ENCODE peak calls at places on chromosomes 11 and 22, in six cellular contexts. I is activated T-cell treated with anti-CD3 and anti-CD28 coated beads, Interleukin-2, amount 50 U/mL, for 24 hours; O is CD8-positive, alpha-beta T cell; D is activated naive CD4-positive, alpha-beta T cell; C is DMS79; H is HEK293T. R is an unnamed sample.

GRCh38 chr11:70618471-70619101 is 220.3 kb downstream of the CTTN start:
- DNase-seq in I (no peak), O (no peak), D (no peak), C (no peak), H (no peak), R (no peak)

GRCh38 chr11:30635401-30635989 is 49.3 kb upstream of the MPPED2 start:
- DNase-seq in I (no peak), O (no peak), D (no peak), C (no peak), H (peak; percentile 53), R (no peak)

GRCh38 chr22:30079952-30080533 is at the start of gene HORMAD2:
- DNase-seq in I (no peak), O (no peak), D (no peak), C (no peak), H (no peak), R (no peak)

GRCh38 chr22:46807458-46807857 is 45.0 kb downstream of the TBC1D22A start:
- DNase-seq in I (no peak), O (no peak), D (no peak), C (no peak), H (no peak), R (no peak)

GRCh38 chr11:27468209-27468608 is 4.4 kb downstream of the LGR4 start:
- DNase-seq in I (no peak), O (no peak), D (no peak), C (no peak), H (no peak), R (no peak)

GRCh38 chr11:130644187-130644586 is 195.7 kb downstream of the ADAMTS15 start:
- DNase-seq in I (no peak), O (no peak), D (no peak), C (no peak), H (no peak), R (no peak)

GRCh38 chr11:88414385-88414861 is 76.9 kb upstream of the CTSC start:
- DNase-seq in I (no peak), O (no peak), D (no peak), C (no peak), H (peak; percentile 14), R (no peak)

GRCh38 chr11:110712643-110713468 is 619 bp upstream of the ARHGAP20 start:
- DNase-seq in I (no peak), O (no peak), D (no peak), C (peak; percentile 82), H (peak; percentile 49), R (no peak)

GRCh38 chr11:15764948-15765347 is 591.4 kb downstream of the SOX6 start:
- DNase-seq in I (no peak), O (no peak), D (no peak), C (no peak), H (no peak), R (no peak)

GRCh38 chr11:126355926-126356897 is 726 bp downstream of the ST3GAL4 start:
- DNase-seq in I (peak; percentile 47), O (no peak), D (no peak), C (no peak), H (peak; percentile 40), R (no peak)

GRCh38 chr22:43154887-43155536 is 3.7 kb downstream of the TSPO start:
- DNase-seq in I (no peak), O (no peak), D (no peak), C (no peak), H (no peak), R (no peak)

GRCh38 chr22:31346255-31346732 is at the start of gene PATZ1:
- DNase-seq in I (no peak), O (peak; percentile 72), D (peak; percentile 72), C (peak; percentile 49), H (peak; percentile 82), R (peak; percentile 81)

GRCh38 chr11:119863811-119864601 is 135.0 kb upstream of the NECTIN1 start:
- DNase-seq in I (no peak), O (no peak), D (no peak), C (peak; percentile 77), H (no peak), R (no peak)

GRCh38 chr11:31424652-31425051 is 55.0 kb downstream of the DNAJC24 start:
- DNase-seq in I (no peak), O (no peak), D (no peak), C (no peak), H (no peak), R (no peak)

GRCh38 chr11:11841605-11842425 is at the start of gene USP47:
- DNase-seq in I (peak; percentile 95), O (peak; percentile 90), D (peak; percentile 87), C (peak; percentile 72), H (peak; percentile 82), R (peak; percentile 96)

GRCh38 chr22:43884600-43885318 is 7.1 kb downstream of the PNPLA5 start:
- DNase-seq in I (peak; percentile 68), O (no peak), D (peak; percentile 18), C (no peak), H (peak; percentile 83), R (peak; percentile 15)

GRCh38 chr11:43928721-43929120 is 13.7 kb upstream of the C11orf96 start:
- DNase-seq in I (no peak), O (no peak), D (no peak), C (no peak), H (no peak), R (no peak)

GRCh38 chr11:77198440-77198849 is 70.4 kb downstream of the MYO7A start:
- DNase-seq in I (peak; percentile 35), O (no peak), D (no peak), C (no peak), H (peak; percentile 68), R (no peak)

GRCh38 chr22:20663137-20663828 is 110.6 kb upstream of the SERPIND1 start:
- DNase-seq in I (no peak), O (no peak), D (no peak), C (no peak), H (no peak), R (no peak)

GRCh38 chr22:19723165-19723989 is at the start of gene GP1BB:
- DNase-seq in I (peak; percentile 68), O (no peak), D (no peak), C (no peak), H (peak; percentile 65), R (no peak)

GRCh38 chr11:108593910-108594434 is 404 bp upstream of the EXPH5 start:
- DNase-seq in I (no peak), O (no peak), D (no peak), C (no peak), H (no peak), R (no peak)

GRCh38 chr11:47003180-47003877 is 66.8 kb downstream of the CSTPP1 start:
- DNase-seq in I (no peak), O (no peak), D (no peak), C (no peak), H (no peak), R (no peak)

GRCh38 chr11:31995525-31996123 is 95.2 kb upstream of the RCN1 start:
- DNase-seq in I (no peak), O (no peak), D (no peak), C (peak; percentile 1), H (no peak), R (no peak)

GRCh38 chr11:120622189-120622912 is 110.8 kb downstream of the GRIK4 start:
- DNase-seq in I (no peak), O (no peak), D (no peak), C (no peak), H (no peak), R (no peak)

GRCh38 chr11:117828641-117829368 is 4.3 kb upstream of the FXYD2 start:
- DNase-seq in I (peak; percentile 88), O (peak; percentile 58), D (peak; percentile 58), C (no peak), H (no peak), R (peak; percentile 75)

GRCh38 chr11:3222941-3223905 is 4.6 kb upstream of the MRGPRG start:
- DNase-seq in I (no peak), O (no peak), D (no peak), C (peak; percentile 5), H (no peak), R (no peak)

GRCh38 chr11:28133146-28133545 is 25.0 kb downstream of the METTL15 start:
- DNase-seq in I (no peak), O (no peak), D (no peak), C (no peak), H (no peak), R (no peak)

GRCh38 chr11:27319065-27319464 is 44.0 kb downstream of the CCDC34 start:
- DNase-seq in I (no peak), O (no peak), D (no peak), C (no peak), H (no peak), R (no peak)

GRCh38 chr22:43288807-43289417 is 54.3 kb downstream of the SCUBE1 start:
- DNase-seq in I (no peak), O (no peak), D (no peak), C (no peak), H (no peak), R (no peak)

GRCh38 chr22:21970800-21971617 is 11.6 kb downstream of the TOP3B start:
- DNase-seq in I (no peak), O (no peak), D (no peak), C (no peak), H (no peak), R (no peak)

GRCh38 chr22:49202226-49202625 is 625.4 kb downstream of the BRD1 start:
- DNase-seq in I (peak; percentile 5), O (no peak), D (no peak), C (no peak), H (no peak), R (no peak)

GRCh38 chr11:35111171-35112055 is 27.6 kb upstream of the CD44 start:
- DNase-seq in I (no peak), O (no peak), D (no peak), C (no peak), H (no peak), R (no peak)

GRCh38 chr11:125091247-125091876 is 20.1 kb downstream of the TMEM218 start:
- DNase-seq in I (no peak), O (no peak), D (no peak), C (peak; percentile 52), H (peak; percentile 81), R (no peak)

GRCh38 chr11:60251485-60252207 is 8.7 kb upstream of the MS4A4E start:
- DNase-seq in I (no peak), O (no peak), D (no peak), C (no peak), H (peak; percentile 19), R (no peak)

GRCh38 chr11:87144266-87144665 is 106.5 kb downstream of the TMEM135 start:
- DNase-seq in I (no peak), O (no peak), D (no peak), C (no peak), H (no peak), R (no peak)

GRCh38 chr22:44407404-44408226 is 90.4 kb downstream of the RTL6 start:
- DNase-seq in I (no peak), O (no peak), D (no peak), C (no peak), H (no peak), R (no peak)

GRCh38 chr22:26751217-26751616 is 93.8 kb downstream of the MIAT start:
- DNase-seq in I (no peak), O (no peak), D (no peak), C (no peak), H (no peak), R (no peak)

GRCh38 chr11:46345131-46345597 is 2.1 kb upstream of the DGKZ start:
- DNase-seq in I (peak; percentile 47), O (no peak), D (no peak), C (peak; percentile 89), H (no peak), R (no peak)

GRCh38 chr11:75233688-75234295 is 6.8 kb upstream of the TPBGL start:
- DNase-seq in I (no peak), O (no peak), D (no peak), C (no peak), H (peak; percentile 44), R (no peak)